ENCODE peak calls at places on chromosome 10, in four cellular contexts. K is thoracic aorta, N is AG04449, U is memory B cell. W is an unnamed sample.

GRCh38 chr10:119408969-119409371 is 133.5 kb downstream of the RGS10 start:
- DNase-seq in K (no peak), N (no peak), U (no peak), W (no peak)

GRCh38 chr10:107144490-107144889 is 20.0 kb downstream of the SORCS1 start:
- DNase-seq in K (no peak), N (no peak), U (no peak), W (no peak)

GRCh38 chr10:71512213-71512745 is 115.6 kb downstream of the CDH23 start:
- DNase-seq in K (no peak), N (no peak), U (no peak), W (no peak)

GRCh38 chr10:96130326-96130758 is 245 bp downstream of the ZNF518A start:
- DNase-seq in K (peak), N (peak), U (no peak), W (peak)

GRCh38 chr10:95998274-95998673 is 45.1 kb upstream of the CCNJ start:
- DNase-seq in K (no peak), N (no peak), U (no peak), W (no peak)

GRCh38 chr10:118980135-118980865 is 49.2 kb upstream of the NANOS1 start:
- DNase-seq in K (no peak), N (no peak), U (no peak), W (no peak)

GRCh38 chr10:71660313-71660712 is 59.3 kb downstream of the C10orf105 start:
- DNase-seq in K (no peak), N (no peak), U (no peak), W (no peak)

GRCh38 chr10:22437620-22438588 is 92.6 kb downstream of the SPAG6 start:
- DNase-seq in K (no peak), N (no peak), U (peak), W (peak)

GRCh38 chr10:80283536-80284199 is 5.8 kb downstream of the MAT1A start:
- DNase-seq in K (no peak), N (no peak), U (no peak), W (no peak)

GRCh38 chr10:116892873-116893685 is 43.8 kb downstream of the ENO4 start:
- DNase-seq in K (no peak), N (no peak), U (no peak), W (no peak)

GRCh38 chr10:28012990-28013389 is 14.1 kb upstream of the ODAD2 start:
- DNase-seq in K (no peak), N (no peak), U (no peak), W (no peak)

GRCh38 chr10:21526952-21527633 is 1.6 kb upstream of the SKIDA1 start:
- DNase-seq in K (no peak), N (no peak), U (peak), W (peak)